ENCODE peak calls at places on chromosomes 3 and 15, in five cellular contexts. M is RWPE2, B is pancreas, E is stomach, Z is breast epithelium. H is an unnamed sample.

GRCh38 chr3:139329364-139329850 is 14.4 kb upstream of the MRPS22 start:
- DNase-seq in M (peak; percentile 79), B (peak; percentile 82), E (peak; percentile 90), Z (peak; percentile 56), H (peak; percentile 91)

GRCh38 chr3:157738441-157738840 is 235.2 kb upstream of the VEPH1 start:
- DNase-seq in M (no peak), B (no peak), E (no peak), Z (no peak), H (no peak)

GRCh38 chr15:70419046-70419445 is 321.3 kb upstream of the TLE3 start:
- DNase-seq in M (no peak), B (no peak), E (no peak), Z (no peak), H (no peak)

GRCh38 chr15:53225786-53226185 is 435.6 kb upstream of the ONECUT1 start:
- DNase-seq in M (no peak), B (no peak), E (no peak), Z (no peak), H (no peak)

GRCh38 chr3:117011687-117012250 is 302.2 kb downstream of the TUSC7 start:
- DNase-seq in M (no peak), B (no peak), E (no peak), Z (no peak), H (no peak)

GRCh38 chr15:22961661-22962221 is 18.4 kb downstream of the CYFIP1 start:
- DNase-seq in M (peak; percentile 0), B (peak; percentile 68), E (no peak), Z (no peak), H (no peak)

GRCh38 chr3:23822559-23822958 is 16.8 kb downstream of the UBE2E1 start:
- DNase-seq in M (no peak), B (no peak), E (no peak), Z (no peak), H (no peak)

GRCh38 chr3:123379041-123379830 is 69.7 kb downstream of the ADCY5 start:
- DNase-seq in M (no peak), B (no peak), E (no peak), Z (no peak), H (no peak)

GRCh38 chr15:74192751-74193150 is 9.8 kb downstream of the STRA6 start:
- DNase-seq in M (no peak), B (no peak), E (no peak), Z (no peak), H (no peak)

GRCh38 chr3:196216081-196216564 is at the start of gene SLC51A:
- DNase-seq in M (no peak), B (peak; percentile 41), E (no peak), Z (no peak), H (no peak)

GRCh38 chr3:136311971-136312370 is 61.8 kb downstream of the PCCB start:
- DNase-seq in M (no peak), B (no peak), E (no peak), Z (no peak), H (no peak)

GRCh38 chr15:39396979-39397615 is 183.8 kb upstream of the THBS1 start:
- DNase-seq in M (no peak), B (no peak), E (no peak), Z (no peak), H (peak; percentile 44)

GRCh38 chr3:157201648-157202278 is 41.8 kb upstream of the CCNL1 start:
- DNase-seq in M (no peak), B (no peak), E (no peak), Z (no peak), H (no peak)

GRCh38 chr3:193968575-193968974 is 167.4 kb upstream of the HES1 start:
- DNase-seq in M (no peak), B (no peak), E (no peak), Z (no peak), H (no peak)

GRCh38 chr3:107897471-107898180 is 193.2 kb downstream of the CD47 start:
- DNase-seq in M (no peak), B (no peak), E (no peak), Z (no peak), H (no peak)

GRCh38 chr3:160434071-160434470 is 15.5 kb downstream of the TRIM59 start:
- DNase-seq in M (no peak), B (no peak), E (no peak), Z (no peak), H (no peak)

GRCh38 chr3:39505866-39506738 is 38.6 kb downstream of the MOBP start:
- DNase-seq in M (no peak), B (no peak), E (no peak), Z (no peak), H (no peak)

GRCh38 chr15:27485265-27485664 is 514.3 kb downstream of the GABRG3 start:
- DNase-seq in M (no peak), B (no peak), E (no peak), Z (no peak), H (no peak)

GRCh38 chr3:10283638-10284037 is 9.1 kb downstream of the GHRL start:
- DNase-seq in M (no peak), B (peak; percentile 72), E (peak; percentile 90), Z (peak; percentile 59), H (no peak)

GRCh38 chr3:36373661-36374060 is 6.6 kb upstream of the STAC start:
- DNase-seq in M (no peak), B (no peak), E (no peak), Z (no peak), H (no peak)

GRCh38 chr15:59105839-59106238 is 893 bp downstream of the CCNB2 start:
- DNase-seq in M (no peak), B (no peak), E (no peak), Z (no peak), H (no peak)

GRCh38 chr15:75037685-75038084 is 14.3 kb downstream of the PPCDC start:
- DNase-seq in M (no peak), B (no peak), E (no peak), Z (no peak), H (no peak)

GRCh38 chr3:143661677-143662076 is 186.6 kb downstream of the SLC9A9 start:
- DNase-seq in M (no peak), B (no peak), E (no peak), Z (no peak), H (no peak)

GRCh38 chr3:119181765-119182164 is 8.4 kb downstream of the UPK1B start:
- DNase-seq in M (peak; percentile 80), B (no peak), E (peak; percentile 53), Z (no peak), H (no peak)

GRCh38 chr15:25182098-25182478 is 227.3 kb downstream of the SNRPN start:
- DNase-seq in M (peak; percentile 51), B (peak; percentile 0), E (peak; percentile 9), Z (no peak), H (peak; percentile 6)

GRCh38 chr3:154018100-154018696 is 103.0 kb upstream of the ARHGEF26 start:
- DNase-seq in M (no peak), B (no peak), E (peak; percentile 48), Z (no peak), H (no peak)

GRCh38 chr3:61907210-61907609 is 345.8 kb downstream of the PTPRG start:
- DNase-seq in M (no peak), B (no peak), E (no peak), Z (no peak), H (no peak)

GRCh38 chr3:101010316-101010715 is 17.1 kb upstream of the ABI3BP start:
- DNase-seq in M (no peak), B (no peak), E (no peak), Z (no peak), H (no peak)

GRCh38 chr3:100023150-100023549 is 91.2 kb downstream of the FILIP1L start:
- DNase-seq in M (no peak), B (no peak), E (no peak), Z (no peak), H (no peak)

GRCh38 chr3:46695177-46695961 is 1.9 kb upstream of the ALS2CL start:
- DNase-seq in M (no peak), B (peak; percentile 13), E (peak; percentile 39), Z (no peak), H (peak; percentile 83)

GRCh38 chr15:40441012-40441735 is 421 bp downstream of the BAHD1 start:
- DNase-seq in M (peak; percentile 70), B (no peak), E (no peak), Z (no peak), H (no peak)
- H3K27ac ChIP-seq in M (peak overlapping the region; percentile 31), B (peak overlapping the region; percentile 65), E (peak overlapping the region; percentile 77), Z (peak overlapping the region; percentile 88), H (peak overlapping the region; percentile 85)

GRCh38 chr15:87347806-87348515 is 908.6 kb downstream of the NTRK3 start:
- DNase-seq in M (no peak), B (no peak), E (no peak), Z (no peak), H (no peak)

GRCh38 chr15:87348746-87349145 is 907.8 kb downstream of the NTRK3 start:
- DNase-seq in M (no peak), B (no peak), E (no peak), Z (no peak), H (no peak)

GRCh38 chr15:87340370-87340769 is 916.2 kb downstream of the NTRK3 start:
- DNase-seq in M (no peak), B (no peak), E (no peak), Z (no peak), H (no peak)

GRCh38 chr15:87349181-87349580 is 907.4 kb downstream of the NTRK3 start:
- DNase-seq in M (no peak), B (no peak), E (no peak), Z (no peak), H (no peak)

DNA sequence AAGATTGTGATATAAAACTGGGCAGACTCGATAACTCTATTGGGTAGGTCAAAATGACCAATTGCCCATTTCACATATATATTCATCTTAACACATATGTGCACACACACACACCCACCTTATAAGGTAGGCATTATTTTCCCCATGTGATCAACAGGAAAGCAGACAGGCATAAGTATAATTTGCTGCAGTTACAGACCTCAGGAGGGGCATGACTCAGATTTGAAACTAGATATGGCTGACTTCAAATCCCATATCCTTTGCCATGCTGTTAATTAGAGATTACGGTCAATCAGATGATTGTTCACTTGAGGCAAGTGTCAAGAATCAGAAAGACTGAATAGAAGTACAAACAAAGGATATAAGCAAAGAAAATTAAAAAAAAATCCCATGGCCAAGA is 910.6 kb downstream of the NTRK3 start:
- DNase-seq in M (no peak), B (no peak), E (no peak), Z (no peak), H (no peak)
- H3K9me3 ChIP-seq in M (no peaks in the 10 kb centered on the region), B (no peaks in the 10 kb centered on the region), E (peaks cover 4% of the 10 kb centered on the region), Z (no peaks in the 10 kb centered on the region), H (no peaks in the 10 kb centered on the region)

GRCh38 chr3:151944356-151944755 is 70.9 kb downstream of the SUCNR1 start:
- DNase-seq in M (no peak), B (no peak), E (no peak), Z (no peak), H (no peak)

GRCh38 chr3:151935451-151935850 is 62.0 kb downstream of the SUCNR1 start:
- DNase-seq in M (no peak), B (no peak), E (no peak), Z (no peak), H (no peak)

GRCh38 chr3:151943539-151943938 is 70.1 kb downstream of the SUCNR1 start:
- DNase-seq in M (no peak), B (no peak), E (no peak), Z (no peak), H (no peak)

DNA sequence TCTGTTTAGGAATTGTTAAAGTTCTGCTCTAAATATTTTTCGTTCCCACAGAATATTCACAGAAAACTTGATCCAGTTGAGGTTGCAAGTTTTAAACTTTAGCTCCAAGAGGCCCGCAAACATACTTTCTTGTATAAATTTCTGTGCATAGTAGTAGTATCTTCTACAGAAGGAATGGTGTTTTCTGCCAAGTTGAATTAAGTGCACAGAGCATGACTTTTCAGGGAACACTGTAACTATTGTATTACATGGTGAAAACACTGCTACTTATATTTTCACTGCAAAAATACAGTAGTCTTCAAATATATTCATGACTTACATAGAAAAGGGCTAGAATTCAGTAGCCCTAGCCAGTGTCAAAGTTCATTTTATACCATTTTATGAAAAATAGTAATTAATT is 67.0 kb downstream of the SUCNR1 start:
- DNase-seq in M (no peak), B (no peak), E (no peak), Z (no peak), H (no peak)
- H3K27ac ChIP-seq in M (no peak overlapping the region), B (no peak overlapping the region), E (no peak overlapping the region), Z (no peak overlapping the region), H (no peak overlapping the region)

GRCh38 chr15:87567399-87567798 is 689.1 kb downstream of the NTRK3 start:
- DNase-seq in M (no peak), B (no peak), E (no peak), Z (no peak), H (no peak)
- H3K9me3 ChIP-seq in M (no peaks in the 10 kb centered on the region), B (no peaks in the 10 kb centered on the region), E (peaks cover 3% of the 10 kb centered on the region), Z (no peaks in the 10 kb centered on the region), H (no peaks in the 10 kb centered on the region)